ENCODE peak calls at places on chromosomes 16 and 17, in six cellular contexts. V is fibroblast of pulmonary artery; J is CD8-positive, alpha-beta T cell; F is cardiac fibroblast; G is fibroblast of lung; Q is neural progenitor cell. O is an unnamed sample.

GRCh38 chr16:73228649-73229048 is 180.7 kb upstream of the ZFHX3 start:
- DNase-seq in Q (no peak), V (peak), G (peak), F (peak), J (no peak), O (peak)

GRCh38 chr17:60079401-60079861 is 710 bp upstream of the HEATR6 start:
- DNase-seq in J (no peak), G (peak), F (peak), Q (no peak), V (peak), O (no peak)

GRCh38 chr16:82016964-82017363 is 5.7 kb upstream of the SDR42E1 start:
- DNase-seq in J (no peak), F (peak), G (peak), Q (no peak), V (peak), O (peak)

GRCh38 chr17:79781012-79781665 is 3.2 kb downstream of the CBX2 start:
- DNase-seq in G (no peak), F (no peak), J (no peak), V (no peak), Q (no peak), O (no peak)

GRCh38 chr17:66200685-66201092 is 8.8 kb upstream of the CEP112 start:
- DNase-seq in F (peak), G (peak), J (peak), V (peak), Q (peak), O (peak)

GRCh38 chr17:17722081-17722905 is 41.0 kb downstream of the RAI1 start:
- DNase-seq in G (peak), J (no peak), Q (peak), V (no peak), F (no peak), O (no peak)

GRCh38 chr16:22191966-22192260 is 14.2 kb upstream of the EEF2K start:
- DNase-seq in F (no peak), Q (no peak), G (no peak), V (no peak), J (peak), O (no peak)

GRCh38 chr17:17214646-17215436 is 8.7 kb upstream of the PLD6 start:
- DNase-seq in F (no peak), J (no peak), Q (no peak), V (no peak), G (no peak), O (no peak)

GRCh38 chr16:78005881-78006280 is 16.5 kb upstream of the CLEC3A start:
- DNase-seq in V (no peak), Q (peak), F (no peak), J (no peak), G (no peak), O (no peak)

GRCh38 chr17:44310612-44311376 is 2.4 kb downstream of the RUNDC3A start:
- DNase-seq in V (no peak), Q (no peak), F (no peak), G (no peak), J (no peak), O (no peak)

GRCh38 chr17:44308320-44308818 is at the start of gene RUNDC3A:
- DNase-seq in J (peak), V (peak), F (peak), G (peak), Q (peak), O (no peak)

GRCh38 chr17:44308865-44309264 is 464 bp downstream of the RUNDC3A start:
- DNase-seq in G (no peak), F (no peak), Q (no peak), V (no peak), J (no peak), O (no peak)

GRCh38 chr17:44310188-44310587 is 1.8 kb downstream of the RUNDC3A start:
- DNase-seq in J (no peak), G (no peak), F (no peak), Q (no peak), V (no peak), O (no peak)

DNA sequence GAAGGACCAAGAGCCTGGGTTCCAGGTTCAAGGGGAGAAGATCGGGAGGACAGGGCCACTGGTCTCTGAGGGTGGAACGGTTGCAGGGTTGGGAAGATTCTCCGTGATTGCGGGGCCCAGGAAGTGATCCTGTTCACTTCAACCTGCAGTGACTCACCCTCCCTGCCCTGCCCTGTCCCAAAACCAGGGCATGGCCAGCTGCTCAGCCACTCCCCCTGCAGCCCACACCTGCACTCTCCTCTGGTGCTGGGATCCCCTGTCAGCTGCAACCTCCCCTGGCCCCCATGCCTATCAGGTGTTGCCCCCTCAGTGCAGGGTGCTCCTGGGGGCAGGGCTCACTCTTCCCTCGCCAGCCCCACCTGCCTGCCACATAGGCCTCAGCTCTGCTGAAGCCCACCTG is 1.1 kb downstream of the RUNDC3A start:
- DNase-seq in F (no peak), J (no peak), V (no peak), Q (no peak), G (no peak), O (no peak)
- H3K4me3 ChIP-seq in F (no peak), J (peak), V (no peak), Q (no peak), G (no peak), O (no peak)

GRCh38 chr16:84730406-84731106 is 30.8 kb downstream of the USP10 start:
- DNase-seq in G (peak), V (peak), F (peak), J (no peak), Q (no peak), O (peak)
- H3K4me3 ChIP-seq in G (no peak), V (peak), F (no peak), J (no peak), Q (no peak), O (peak)

GRCh38 chr17:2709173-2709661 is 2.3 kb downstream of the CLUH start:
- DNase-seq in J (no peak), F (no peak), V (no peak), Q (no peak), G (no peak), O (no peak)
- H3K4me3 ChIP-seq in J (no peak), F (no peak), V (no peak), Q (no peak), G (no peak), O (no peak)

DNA sequence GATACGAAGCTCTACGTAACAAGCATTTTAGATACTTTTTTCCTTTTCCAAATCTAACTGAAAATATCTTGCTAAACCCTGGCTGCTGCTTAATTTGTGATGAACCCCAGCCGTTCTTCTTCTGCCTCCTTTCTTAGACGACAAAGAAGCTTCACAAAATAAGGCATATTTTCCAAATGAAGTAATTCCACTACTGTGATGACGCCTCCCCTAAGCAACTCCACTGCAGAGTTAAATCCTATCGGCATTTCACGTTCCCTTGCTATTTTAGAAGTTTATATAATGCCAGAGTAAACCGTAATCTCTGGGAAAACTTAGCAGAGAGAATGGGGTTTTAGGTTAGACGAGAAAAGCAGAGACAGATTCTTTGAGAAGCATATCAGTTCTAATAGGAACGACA is 683.1 kb upstream of the SALL1 start:
- DNase-seq in F (peak), G (peak), J (no peak), Q (no peak), V (peak), O (no peak)
- H3K4me3 ChIP-seq in F (no peak), G (no peak), J (no peak), Q (no peak), V (no peak), O (no peak)

DNA sequence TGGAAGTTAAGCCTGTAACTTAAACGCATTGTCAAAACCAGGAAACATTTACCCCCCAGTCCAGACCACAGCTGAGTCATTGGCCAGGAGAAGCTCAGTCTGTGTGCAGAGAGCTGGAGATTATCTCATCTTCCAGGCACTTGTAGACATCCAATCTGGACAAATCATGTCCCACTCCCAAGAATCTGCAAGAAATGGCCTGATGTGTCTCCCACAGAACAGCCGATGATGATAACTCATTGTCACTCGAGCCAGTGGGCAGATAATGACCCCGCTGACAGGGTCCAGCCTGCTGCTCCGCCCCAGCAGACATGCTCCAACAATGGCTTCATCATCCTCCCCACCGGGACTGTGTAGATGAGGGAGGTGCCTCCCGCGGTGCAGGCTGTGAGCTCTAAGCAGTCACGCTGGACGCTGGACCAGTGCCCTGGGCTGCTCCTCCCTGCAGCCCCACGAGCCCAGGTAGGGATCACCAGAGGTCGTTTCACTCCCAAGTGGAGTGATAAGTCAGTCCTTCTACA is 322.5 kb downstream of the C16orf95 start:
- DNase-seq in F (peak), V (peak), G (peak), J (no peak), Q (peak), O (peak)
- H3K4me3 ChIP-seq in F (no peak), V (no peak), G (peak), J (no peak), Q (no peak), O (peak)

GRCh38 chr17:64596988-64597387 is 65.1 kb downstream of the SMURF2 start:
- DNase-seq in V (no peak), J (no peak), Q (no peak), F (no peak), G (no peak), O (no peak)

GRCh38 chr17:64599187-64599676 is 62.9 kb downstream of the SMURF2 start:
- DNase-seq in V (no peak), J (peak), G (no peak), F (no peak), Q (peak), O (no peak)

GRCh38 chr17:64599827-64600226 is 62.3 kb downstream of the SMURF2 start:
- DNase-seq in V (no peak), G (no peak), F (no peak), Q (no peak), J (no peak), O (no peak)

GRCh38 chr17:64596439-64596838 is 65.7 kb downstream of the SMURF2 start:
- DNase-seq in J (no peak), V (no peak), G (no peak), Q (no peak), F (no peak), O (no peak)

GRCh38 chr17:64598672-64599071 is 63.4 kb downstream of the SMURF2 start:
- DNase-seq in F (no peak), G (no peak), V (no peak), Q (no peak), J (no peak), O (no peak)
- H3K4me3 ChIP-seq in F (no peak), G (no peak), V (no peak), Q (no peak), J (no peak), O (no peak)

DNA sequence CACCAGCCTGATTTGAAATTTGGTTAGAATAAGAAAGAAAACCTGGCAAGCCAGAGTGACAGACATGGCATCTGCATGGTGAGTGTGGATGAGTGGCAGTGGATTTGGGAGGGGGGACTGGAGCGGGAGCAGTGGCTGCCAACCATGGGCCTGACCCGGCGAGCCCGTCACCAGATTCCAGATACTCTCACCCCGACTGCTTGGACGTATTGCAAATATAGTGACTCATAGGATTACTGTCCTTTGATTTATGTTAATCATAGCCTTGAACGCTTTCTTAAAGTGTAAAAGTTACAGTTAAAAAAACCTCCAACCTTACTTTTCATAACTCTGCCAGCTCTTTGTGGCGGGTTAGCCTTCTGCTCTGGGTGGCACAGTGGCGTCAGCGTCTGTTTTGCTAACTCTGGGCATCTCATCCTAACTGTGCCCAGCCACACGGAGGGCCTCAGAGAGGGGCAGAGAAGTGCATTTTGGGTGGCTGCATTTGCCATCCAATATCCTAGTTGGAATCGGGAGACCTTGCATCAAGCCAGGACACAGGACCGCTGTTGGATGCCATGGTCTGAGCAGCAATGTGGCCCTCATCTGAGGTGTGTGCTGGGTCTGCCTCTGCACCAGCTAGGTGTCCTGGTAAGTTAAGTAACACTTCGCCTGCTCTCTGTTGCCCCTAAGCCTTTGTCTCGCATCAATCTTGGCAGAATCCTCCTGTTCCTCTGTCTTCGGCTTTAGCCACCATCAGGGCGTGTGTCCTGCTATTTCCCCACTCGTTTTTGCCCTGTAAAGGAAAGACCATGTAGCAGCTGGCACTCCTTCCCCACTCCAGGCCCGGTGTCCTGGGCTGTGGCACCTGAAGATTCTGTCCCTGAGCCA is 26.6 kb upstream of the FOXK2 start:
- DNase-seq in Q (no peak), F (peak), J (no peak), G (peak), V (peak), O (no peak)
- H3K4me3 ChIP-seq in Q (no peak), F (no peak), J (no peak), G (no peak), V (no peak), O (no peak)

GRCh38 chr16:68249361-68249760 is 4.2 kb downstream of the PLA2G15 start:
- DNase-seq in G (no peak), V (no peak), F (no peak), Q (no peak), J (no peak), O (no peak)

GRCh38 chr16:68246121-68246520 is 948 bp downstream of the PLA2G15 start:
- DNase-seq in J (no peak), G (no peak), F (no peak), V (no peak), Q (no peak), O (no peak)

GRCh38 chr16:68246671-68247070 is 1.5 kb downstream of the PLA2G15 start:
- DNase-seq in G (no peak), F (no peak), V (no peak), Q (no peak), J (no peak), O (no peak)

GRCh38 chr16:68247400-68247799 is 2.2 kb downstream of the PLA2G15 start:
- DNase-seq in F (no peak), Q (no peak), J (no peak), G (no peak), V (no peak), O (no peak)

DNA sequence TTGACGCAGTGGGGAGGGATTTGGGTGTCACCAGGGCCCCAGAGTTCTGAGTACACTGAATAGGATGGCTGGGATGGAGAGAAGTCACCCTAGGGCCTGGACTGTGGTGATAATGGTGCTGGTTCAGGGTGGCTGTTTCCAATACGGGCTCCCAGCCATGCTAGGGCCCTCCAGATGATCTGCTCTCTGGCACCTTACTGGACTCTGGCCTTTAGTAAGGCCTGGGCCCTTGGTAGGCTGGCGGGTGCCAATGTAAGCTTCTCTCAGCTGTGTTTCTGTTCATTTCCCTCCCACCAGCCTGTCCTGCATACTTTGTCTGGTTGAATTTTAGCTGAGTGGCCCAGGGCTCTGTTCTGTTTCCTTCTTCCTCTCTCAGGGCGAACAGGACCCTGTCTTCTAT is 2.8 kb downstream of the PLA2G15 start:
- DNase-seq in V (no peak), F (no peak), Q (no peak), G (no peak), J (no peak), O (no peak)
- H3K4me3 ChIP-seq in V (no peak), F (no peak), Q (no peak), G (no peak), J (no peak), O (no peak)

GRCh38 chr16:88195911-88196465 is 186.8 kb upstream of the ZNF469 start:
- DNase-seq in G (no peak), Q (no peak), F (no peak), V (no peak), J (no peak), O (no peak)

GRCh38 chr16:88192601-88193000 is 190.2 kb upstream of the ZNF469 start:
- DNase-seq in F (no peak), V (no peak), Q (no peak), J (no peak), G (no peak), O (no peak)

GRCh38 chr16:88194397-88195020 is 188.2 kb upstream of the ZNF469 start:
- DNase-seq in G (peak), V (no peak), Q (no peak), F (no peak), J (no peak), O (no peak)

GRCh38 chr16:88196471-88197400 is 186.0 kb upstream of the ZNF469 start:
- DNase-seq in Q (no peak), V (no peak), G (no peak), F (no peak), J (no peak), O (no peak)

GRCh38 chr16:88195021-88195581 is 187.7 kb upstream of the ZNF469 start:
- DNase-seq in G (no peak), J (no peak), Q (no peak), F (no peak), V (no peak), O (peak)
- H3K4me3 ChIP-seq in G (no peak), J (no peak), Q (no peak), F (no peak), V (no peak), O (no peak)